ENCODE peak calls at places on chromosomes 6 and 20, in six cellular contexts. J, O, E, A, G and L are unnamed samples.

GRCh38 chr6:28489366-28490190 is 26.0 kb downstream of the GPX6 start:
- DNase-seq in J (peak; percentile 26), A (peak; percentile 41), E (no peak), O (peak; percentile 13), G (peak; percentile 62), L (no peak)

GRCh38 chr6:158906926-158907325 is 87.8 kb upstream of the EZR start:
- DNase-seq in E (no peak), O (no peak), J (no peak), A (no peak), G (no peak), L (no peak)

GRCh38 chr6:21587925-21588811 is 5.4 kb upstream of the SOX4 start:
- DNase-seq in E (no peak), G (peak; percentile 44), O (peak; percentile 66), A (peak; percentile 51), J (no peak), L (peak; percentile 74)

GRCh38 chr6:105433723-105434122 is 30.8 kb upstream of the PREP start:
- DNase-seq in O (no peak), A (no peak), E (no peak), J (no peak), G (no peak), L (no peak)

GRCh38 chr20:62334881-62335280 is 32.1 kb downstream of the ADRM1 start:
- DNase-seq in A (peak; percentile 13), E (no peak), G (no peak), J (no peak), O (no peak), L (no peak)

GRCh38 chr6:143361536-143362191 is 88.8 kb downstream of the ADAT2 start:
- DNase-seq in E (no peak), A (no peak), J (no peak), O (no peak), G (no peak), L (no peak)

GRCh38 chr6:105204331-105204730 is 24.5 kb upstream of the POPDC3 start:
- DNase-seq in J (no peak), G (no peak), O (no peak), E (no peak), A (no peak), L (no peak)

GRCh38 chr20:17598013-17598550 is 28.2 kb downstream of the DSTN start:
- DNase-seq in E (no peak), J (no peak), O (no peak), A (no peak), G (no peak), L (no peak)

GRCh38 chr6:155311076-155311475 is 3.2 kb downstream of the TFB1M start:
- DNase-seq in E (no peak), J (no peak), G (no peak), A (no peak), O (no peak), L (no peak)

GRCh38 chr6:86937219-86938079 is at the start of gene HTR1E:
- DNase-seq in E (no peak), G (peak; percentile 4), A (no peak), J (no peak), O (peak; percentile 72), L (no peak)

GRCh38 chr6:4169028-4169789 is 33.8 kb upstream of the ECI2 start:
- DNase-seq in J (no peak), G (no peak), E (no peak), A (no peak), O (no peak), L (no peak)

GRCh38 chr6:34581561-34581920 is 25.4 kb upstream of the SPDEF start:
- DNase-seq in O (no peak), A (no peak), G (no peak), E (no peak), J (no peak), L (no peak)

GRCh38 chr6:143993965-143994646 is 14.0 kb downstream of the PLAGL1 start:
- DNase-seq in J (no peak), A (no peak), O (no peak), G (no peak), E (no peak), L (no peak)

GRCh38 chr6:3665608-3666007 is 85.9 kb downstream of the PXDC1 start:
- DNase-seq in E (no peak), J (no peak), O (no peak), G (no peak), A (no peak), L (no peak)

GRCh38 chr6:134821914-134822862 is 127.7 kb downstream of the ALDH8A1 start:
- DNase-seq in A (no peak), E (no peak), J (no peak), G (no peak), O (no peak), L (no peak)

GRCh38 chr6:121106962-121107361 is 227.3 kb downstream of the TBC1D32 start:
- DNase-seq in A (no peak), J (no peak), G (no peak), E (no peak), O (no peak), L (no peak)

GRCh38 chr20:62635852-62636251 is 6.5 kb upstream of the SLCO4A1 start:
- DNase-seq in O (no peak), E (no peak), A (no peak), J (no peak), G (no peak), L (no peak)

GRCh38 chr6:169042061-169042460 is 211.6 kb downstream of the THBS2 start:
- DNase-seq in O (no peak), E (no peak), G (no peak), A (no peak), J (no peak), L (no peak)

GRCh38 chr6:166591026-166591425 is 4.5 kb upstream of the RAMACL start:
- DNase-seq in O (no peak), E (no peak), G (no peak), A (no peak), J (no peak), L (no peak)

GRCh38 chr6:136016228-136017225 is 165.0 kb downstream of the PDE7B start:
- DNase-seq in G (no peak), E (no peak), J (no peak), O (no peak), A (no peak), L (no peak)

GRCh38 chr20:49575551-49576060 is 7.7 kb upstream of the PTGIS start:
- DNase-seq in A (peak; percentile 57), G (no peak), E (no peak), J (no peak), O (no peak), L (peak; percentile 41)

GRCh38 chr20:22526512-22527012 is 57.8 kb downstream of the FOXA2 start:
- DNase-seq in J (no peak), A (no peak), O (no peak), G (no peak), E (no peak), L (no peak)

GRCh38 chr6:26175428-26176181 is 88.4 kb downstream of the HFE start:
- DNase-seq in G (no peak), J (peak; percentile 37), E (no peak), A (no peak), O (no peak), L (peak; percentile 79)

GRCh38 chr6:105452924-105453756 is 50.3 kb upstream of the PREP start:
- DNase-seq in E (peak; percentile 31), J (peak; percentile 37), A (no peak), G (no peak), O (peak; percentile 13), L (peak; percentile 11)

GRCh38 chr6:103153016-103153415 is 1706.7 kb downstream of the HACE1 start:
- DNase-seq in G (no peak), J (no peak), E (no peak), A (no peak), O (no peak), L (no peak)
- H3K9me3 ChIP-seq in G (no peaks in the 10 kb centered on the region), J (no peaks in the 10 kb centered on the region), E (no peaks in the 10 kb centered on the region), A (no peaks in the 10 kb centered on the region), O (no peaks in the 10 kb centered on the region), L (no peaks in the 10 kb centered on the region)

GRCh38 chr6:164230804-164231203 is 816.3 kb downstream of the QKI start:
- DNase-seq in G (no peak), J (no peak), E (no peak), A (no peak), O (no peak), L (no peak)
- H3K9me3 ChIP-seq in G (no peaks in the 10 kb centered on the region), J (no peaks in the 10 kb centered on the region), E (no peaks in the 10 kb centered on the region), A (no peaks in the 10 kb centered on the region), O (no peaks in the 10 kb centered on the region), L (peaks cover 2% of the 10 kb centered on the region)

GRCh38 chr6:68506911-68507310 is 128.2 kb upstream of the ADGRB3 start:
- DNase-seq in G (no peak), O (no peak), J (no peak), A (no peak), E (no peak), L (no peak)
- H3K9me3 ChIP-seq in G (no peaks in the 10 kb centered on the region), O (no peaks in the 10 kb centered on the region), J (no peaks in the 10 kb centered on the region), A (no peaks in the 10 kb centered on the region), E (no peaks in the 10 kb centered on the region), L (peaks cover 5% of the 10 kb centered on the region)

GRCh38 chr20:60332523-60332922 is 374.3 kb downstream of the CDH26 start:
- DNase-seq in G (no peak), E (no peak), A (no peak), O (no peak), J (no peak), L (no peak)

GRCh38 chr20:60334936-60335335 is 376.7 kb downstream of the CDH26 start:
- DNase-seq in E (no peak), O (no peak), J (no peak), G (no peak), A (no peak), L (no peak)

GRCh38 chr20:60327971-60328660 is 369.9 kb downstream of the CDH26 start:
- DNase-seq in A (no peak), G (no peak), J (no peak), O (no peak), E (no peak), L (no peak)

GRCh38 chr20:60330461-60330860 is 372.2 kb downstream of the CDH26 start:
- DNase-seq in A (no peak), G (no peak), J (no peak), E (no peak), O (no peak), L (no peak)

GRCh38 chr20:60331688-60332300 is 373.6 kb downstream of the CDH26 start:
- DNase-seq in A (no peak), G (no peak), J (no peak), O (no peak), E (no peak), L (no peak)
- H3K9me3 ChIP-seq in A (no peaks in the 10 kb centered on the region), G (peaks cover 8% of the 10 kb centered on the region), J (no peaks in the 10 kb centered on the region), O (no peaks in the 10 kb centered on the region), E (no peaks in the 10 kb centered on the region), L (no peaks in the 10 kb centered on the region)

DNA sequence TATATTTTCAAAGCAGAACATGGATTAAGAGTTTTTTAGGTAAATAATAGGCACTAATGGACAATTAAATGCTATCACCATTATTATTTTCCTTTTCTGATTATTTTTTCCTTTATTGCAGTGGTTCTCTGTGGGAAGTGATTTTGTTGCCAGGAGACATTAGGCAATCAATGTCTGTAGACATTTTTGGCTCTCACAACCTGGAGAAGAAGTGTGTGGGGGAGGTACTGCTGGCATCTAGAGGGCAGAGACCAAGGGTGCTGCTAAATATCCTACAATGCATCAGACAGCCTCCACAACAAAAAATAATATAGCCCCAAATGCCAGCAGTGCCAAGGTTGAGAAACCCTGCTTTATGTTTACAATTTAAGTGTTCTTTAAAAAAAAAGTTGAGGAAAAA is 8.3 kb downstream of the IFNGR1 start:
- DNase-seq in G (no peak), A (no peak), E (no peak), J (no peak), O (no peak), L (no peak)
- H3K9me3 ChIP-seq in G (no peaks in the 10 kb centered on the region), A (no peaks in the 10 kb centered on the region), E (no peaks in the 10 kb centered on the region), J (no peaks in the 10 kb centered on the region), O (no peaks in the 10 kb centered on the region), L (no peaks in the 10 kb centered on the region)

GRCh38 chr20:51244496-51244895 is 221.6 kb upstream of the KCNG1 start:
- DNase-seq in G (no peak), J (no peak), E (no peak), O (no peak), A (no peak), L (no peak)
- H3K9me3 ChIP-seq in G (no peaks in the 10 kb centered on the region), J (peaks cover 16% of the 10 kb centered on the region), E (no peaks in the 10 kb centered on the region), O (no peaks in the 10 kb centered on the region), A (peaks cover 9% of the 10 kb centered on the region), L (no peaks in the 10 kb centered on the region)